ENCODE peak calls at places on chromosomes 6 and 20, in six cellular contexts. I, W, T, F, X and G are unnamed samples.

GRCh38 chr6:152824666-152825065 is 74.1 kb downstream of the VIP start:
- DNase-seq in I (no peak), W (no peak), T (no peak), F (no peak), X (no peak), G (no peak)

GRCh38 chr20:39264506-39265172 is 302.5 kb downstream of the DHX35 start:
- DNase-seq in I (peak), W (peak), T (peak), F (peak), X (no peak), G (peak)

GRCh38 chr6:36917541-36918193 is 31.9 kb downstream of the C6orf89 start:
- DNase-seq in I (no peak), W (no peak), T (no peak), F (no peak), X (no peak), G (no peak)

GRCh38 chr20:50789968-50790650 is 4.8 kb upstream of the BCAS4 start:
- DNase-seq in I (no peak), W (peak), T (no peak), F (no peak), X (no peak), G (no peak)

GRCh38 chr20:64229537-64230061 is 25.9 kb upstream of the PCMTD2 start:
- DNase-seq in I (no peak), W (no peak), T (no peak), F (no peak), X (no peak), G (no peak)

GRCh38 chr20:8389381-8390368 is 257.6 kb downstream of the PLCB1 start:
- DNase-seq in I (peak), W (peak), T (peak), F (peak), X (no peak), G (peak)

GRCh38 chr6:36915599-36915998 is 29.8 kb downstream of the C6orf89 start:
- DNase-seq in I (no peak), W (no peak), T (no peak), F (no peak), X (no peak), G (no peak)

GRCh38 chr6:43242908-43243648 is at the start of gene TTBK1:
- DNase-seq in I (no peak), W (no peak), T (no peak), F (no peak), X (no peak), G (no peak)

GRCh38 chr6:31308050-31308844 is 36.4 kb upstream of the HLA-C start:
- DNase-seq in I (no peak), W (peak), T (no peak), F (no peak), X (no peak), G (no peak)

GRCh38 chr6:47484616-47485015 is 7.0 kb downstream of the CD2AP start:
- DNase-seq in I (no peak), W (no peak), T (no peak), F (no peak), X (no peak), G (no peak)

GRCh38 chr6:107692351-107692750 is 131.8 kb downstream of the SCML4 start:
- DNase-seq in I (no peak), W (no peak), T (no peak), F (no peak), X (no peak), G (no peak)

GRCh38 chr6:9455794-9456193 is 959.1 kb downstream of the TFAP2A start:
- DNase-seq in I (no peak), W (no peak), T (no peak), F (no peak), X (no peak), G (no peak)

GRCh38 chr20:6583134-6583738 is 184.2 kb upstream of the BMP2 start:
- DNase-seq in I (peak), W (peak), T (peak), F (peak), X (peak), G (peak)

GRCh38 chr20:23622839-23623343 is 14.9 kb downstream of the CST3 start:
- DNase-seq in I (peak), W (peak), T (peak), F (peak), X (no peak), G (peak)

GRCh38 chr6:157317129-157317814 is 6.0 kb downstream of the TMEM242 start:
- DNase-seq in I (peak), W (peak), T (peak), F (peak), X (no peak), G (peak)
- TF ChIP-seq MYC in I (no peak), W (no peak), T (no peak), F (no peak), X (no peak), G (no peak)

GRCh38 chr6:5085638-5086293 is 625 bp downstream of the PPP1R3G start:
- DNase-seq in I (no peak), W (no peak), T (peak), F (no peak), X (no peak), G (peak)

GRCh38 chr6:5084192-5084786 is 852 bp upstream of the PPP1R3G start:
- DNase-seq in I (no peak), W (peak), T (no peak), F (no peak), X (no peak), G (no peak)

GRCh38 chr6:5083813-5084191 is 1.3 kb upstream of the PPP1R3G start:
- DNase-seq in I (no peak), W (no peak), T (no peak), F (no peak), X (no peak), G (no peak)

GRCh38 chr6:5086294-5086890 is 1.3 kb downstream of the PPP1R3G start:
- DNase-seq in I (no peak), W (no peak), T (no peak), F (no peak), X (no peak), G (no peak)

GRCh38 chr6:5084787-5085637 is at the start of gene PPP1R3G:
- DNase-seq in I (no peak), W (no peak), T (peak), F (no peak), X (no peak), G (peak)
- TF ChIP-seq MYC in I (no peak), W (no peak), T (no peak), F (no peak), X (no peak), G (no peak)

GRCh38 chr6:34581561-34581920 is 25.4 kb upstream of the SPDEF start:
- DNase-seq in I (no peak), W (no peak), T (no peak), F (no peak), X (no peak), G (no peak)
- TF ChIP-seq MYC in I (no peak), W (no peak), T (no peak), F (no peak), X (no peak), G (no peak)

GRCh38 chr20:43749734-43750294 is 23.0 kb upstream of the GTSF1L start:
- DNase-seq in I (peak), W (peak), T (peak), F (peak), X (peak), G (peak)
- TF ChIP-seq MYC in I (no peak), W (no peak), T (peak), F (peak), X (no peak), G (no peak)